ENCODE peak calls at places on chromosome 2, in seven cellular contexts. One of them, this sample, is unnamed. For H3K36me3, the result is how much of the 10 kb centered on the place peaks cover.

GRCh38 chr2:37417321-37417720 is 72.9 kb downstream of the QPCT start:
- DNase-seq in tibial nerve: no peak
- DNase-seq in CD4-positive, CD25-positive, alpha-beta regulatory T cell: no peak
- DNase-seq in small intestine: no peak
- DNase-seq in PC-3: no peak
- DNase-seq in BE2C: no peak
- DNase-seq in endodermal cell: no peak
- DNase-seq in this sample: no peak

GRCh38 chr2:207394812-207395534 is 134.8 kb upstream of the CREB1 start:
- DNase-seq in tibial nerve: no peak
- DNase-seq in CD4-positive, CD25-positive, alpha-beta regulatory T cell: peak
- DNase-seq in small intestine: no peak
- DNase-seq in PC-3: peak
- DNase-seq in BE2C: peak
- DNase-seq in endodermal cell: no peak
- DNase-seq in this sample: no peak

GRCh38 chr2:235701206-235701605 is 207.4 kb downstream of the AGAP1 start:
- DNase-seq in tibial nerve: no peak
- DNase-seq in CD4-positive, CD25-positive, alpha-beta regulatory T cell: no peak
- DNase-seq in small intestine: no peak
- DNase-seq in PC-3: no peak
- DNase-seq in BE2C: no peak
- DNase-seq in endodermal cell: no peak
- DNase-seq in this sample: no peak

GRCh38 chr2:226426292-226426736 is 373.3 kb downstream of the IRS1 start:
- DNase-seq in tibial nerve: no peak
- DNase-seq in CD4-positive, CD25-positive, alpha-beta regulatory T cell: no peak
- DNase-seq in small intestine: no peak
- DNase-seq in PC-3: peak
- DNase-seq in BE2C: no peak
- DNase-seq in endodermal cell: no peak
- DNase-seq in this sample: no peak

GRCh38 chr2:25036221-25036559 is 5.7 kb upstream of the EFR3B start:
- DNase-seq in tibial nerve: no peak
- DNase-seq in CD4-positive, CD25-positive, alpha-beta regulatory T cell: no peak
- DNase-seq in small intestine: no peak
- DNase-seq in PC-3: no peak
- DNase-seq in BE2C: peak
- DNase-seq in endodermal cell: no peak
- DNase-seq in this sample: no peak

GRCh38 chr2:239285071-239285931 is 115.5 kb downstream of the HDAC4 start:
- DNase-seq in tibial nerve: no peak
- DNase-seq in CD4-positive, CD25-positive, alpha-beta regulatory T cell: peak
- DNase-seq in small intestine: peak
- DNase-seq in PC-3: no peak
- DNase-seq in BE2C: peak
- DNase-seq in endodermal cell: no peak
- DNase-seq in this sample: no peak

GRCh38 chr2:180990794-180991193 is 10.4 kb downstream of the UBE2E3 start:
- DNase-seq in tibial nerve: no peak
- DNase-seq in CD4-positive, CD25-positive, alpha-beta regulatory T cell: no peak
- DNase-seq in small intestine: no peak
- DNase-seq in PC-3: no peak
- DNase-seq in BE2C: no peak
- DNase-seq in endodermal cell: no peak
- DNase-seq in this sample: no peak

GRCh38 chr2:8761529-8762164 is 75.8 kb downstream of the KIDINS220 start:
- DNase-seq in tibial nerve: no peak
- DNase-seq in CD4-positive, CD25-positive, alpha-beta regulatory T cell: peak
- DNase-seq in small intestine: peak
- DNase-seq in PC-3: peak
- DNase-seq in BE2C: no peak
- DNase-seq in endodermal cell: no peak
- DNase-seq in this sample: no peak

GRCh38 chr2:237012577-237013237 is 73.0 kb upstream of the COPS8 start:
- DNase-seq in tibial nerve: no peak
- DNase-seq in CD4-positive, CD25-positive, alpha-beta regulatory T cell: no peak
- DNase-seq in small intestine: peak
- DNase-seq in PC-3: no peak
- DNase-seq in BE2C: no peak
- DNase-seq in endodermal cell: no peak
- DNase-seq in this sample: no peak

GRCh38 chr2:36438454-36438977 is 82.9 kb downstream of the CRIM1 start:
- DNase-seq in tibial nerve: no peak
- DNase-seq in CD4-positive, CD25-positive, alpha-beta regulatory T cell: no peak
- DNase-seq in small intestine: no peak
- DNase-seq in PC-3: peak
- DNase-seq in BE2C: no peak
- DNase-seq in endodermal cell: no peak
- DNase-seq in this sample: no peak

GRCh38 chr2:239991689-239992314 is 33.3 kb downstream of the NDUFA10 start:
- DNase-seq in tibial nerve: peak
- DNase-seq in CD4-positive, CD25-positive, alpha-beta regulatory T cell: peak
- DNase-seq in small intestine: peak
- DNase-seq in PC-3: peak
- DNase-seq in BE2C: no peak
- DNase-seq in endodermal cell: no peak
- DNase-seq in this sample: no peak

GRCh38 chr2:85680707-85681353 is 12.8 kb upstream of the SFTPB start:
- DNase-seq in tibial nerve: no peak
- DNase-seq in CD4-positive, CD25-positive, alpha-beta regulatory T cell: peak
- DNase-seq in small intestine: no peak
- DNase-seq in PC-3: peak
- DNase-seq in BE2C: peak
- DNase-seq in endodermal cell: peak
- DNase-seq in this sample: no peak

GRCh38 chr2:208820289-208820688 is 413.7 kb downstream of the PTH2R start:
- DNase-seq in tibial nerve: no peak
- DNase-seq in CD4-positive, CD25-positive, alpha-beta regulatory T cell: no peak
- DNase-seq in small intestine: no peak
- DNase-seq in PC-3: peak
- DNase-seq in BE2C: no peak
- DNase-seq in endodermal cell: no peak
- DNase-seq in this sample: no peak

GRCh38 chr2:161063074-161063945 is 96.9 kb upstream of the TANK start:
- DNase-seq in tibial nerve: peak
- DNase-seq in CD4-positive, CD25-positive, alpha-beta regulatory T cell: peak
- DNase-seq in small intestine: peak
- DNase-seq in PC-3: peak
- DNase-seq in BE2C: peak
- DNase-seq in endodermal cell: peak
- DNase-seq in this sample: peak

GRCh38 chr2:172095146-172095904 is 7.4 kb downstream of the DLX2 start:
- DNase-seq in tibial nerve: no peak
- DNase-seq in CD4-positive, CD25-positive, alpha-beta regulatory T cell: peak
- DNase-seq in small intestine: peak
- DNase-seq in PC-3: peak
- DNase-seq in BE2C: peak
- DNase-seq in endodermal cell: peak
- DNase-seq in this sample: peak

GRCh38 chr2:69493268-69493667 is 56.0 kb upstream of the NFU1 start:
- DNase-seq in tibial nerve: no peak
- DNase-seq in CD4-positive, CD25-positive, alpha-beta regulatory T cell: no peak
- DNase-seq in small intestine: peak
- DNase-seq in PC-3: no peak
- DNase-seq in BE2C: peak
- DNase-seq in endodermal cell: no peak
- DNase-seq in this sample: no peak

GRCh38 chr2:42340045-42340937 is 20.7 kb downstream of the COX7A2L start:
- DNase-seq in tibial nerve: no peak
- DNase-seq in CD4-positive, CD25-positive, alpha-beta regulatory T cell: no peak
- DNase-seq in small intestine: no peak
- DNase-seq in PC-3: no peak
- DNase-seq in BE2C: no peak
- DNase-seq in endodermal cell: peak
- DNase-seq in this sample: no peak
- H3K36me3 ChIP-seq in tibial nerve: under half
- H3K36me3 ChIP-seq in CD4-positive, CD25-positive, alpha-beta regulatory T cell: under half
- H3K36me3 ChIP-seq in small intestine: under half
- H3K36me3 ChIP-seq in PC-3: under half
- H3K36me3 ChIP-seq in BE2C: half or more
- H3K36me3 ChIP-seq in endodermal cell: under half
- H3K36me3 ChIP-seq in this sample: under half

GRCh38 chr2:128169094-128169493 is 78.1 kb downstream of the UGGT1 start:
- DNase-seq in tibial nerve: no peak
- DNase-seq in CD4-positive, CD25-positive, alpha-beta regulatory T cell: no peak
- DNase-seq in small intestine: no peak
- DNase-seq in PC-3: no peak
- DNase-seq in BE2C: no peak
- DNase-seq in endodermal cell: no peak
- DNase-seq in this sample: no peak

GRCh38 chr2:128169933-128170709 is 79.1 kb downstream of the UGGT1 start:
- DNase-seq in tibial nerve: no peak
- DNase-seq in CD4-positive, CD25-positive, alpha-beta regulatory T cell: no peak
- DNase-seq in small intestine: no peak
- DNase-seq in PC-3: no peak
- DNase-seq in BE2C: no peak
- DNase-seq in endodermal cell: no peak
- DNase-seq in this sample: no peak

GRCh38 chr2:128166954-128167353 is 76.0 kb downstream of the UGGT1 start:
- DNase-seq in tibial nerve: no peak
- DNase-seq in CD4-positive, CD25-positive, alpha-beta regulatory T cell: no peak
- DNase-seq in small intestine: no peak
- DNase-seq in PC-3: no peak
- DNase-seq in BE2C: no peak
- DNase-seq in endodermal cell: no peak
- DNase-seq in this sample: no peak

GRCh38 chr2:128170776-128171175 is 79.8 kb downstream of the UGGT1 start:
- DNase-seq in tibial nerve: no peak
- DNase-seq in CD4-positive, CD25-positive, alpha-beta regulatory T cell: no peak
- DNase-seq in small intestine: no peak
- DNase-seq in PC-3: no peak
- DNase-seq in BE2C: no peak
- DNase-seq in endodermal cell: no peak
- DNase-seq in this sample: no peak

GRCh38 chr2:128169497-128169896 is 78.5 kb downstream of the UGGT1 start:
- DNase-seq in tibial nerve: no peak
- DNase-seq in CD4-positive, CD25-positive, alpha-beta regulatory T cell: no peak
- DNase-seq in small intestine: no peak
- DNase-seq in PC-3: no peak
- DNase-seq in BE2C: no peak
- DNase-seq in endodermal cell: no peak
- DNase-seq in this sample: no peak
- H3K36me3 ChIP-seq in tibial nerve: under half
- H3K36me3 ChIP-seq in CD4-positive, CD25-positive, alpha-beta regulatory T cell: half or more
- H3K36me3 ChIP-seq in small intestine: under half
- H3K36me3 ChIP-seq in PC-3: half or more
- H3K36me3 ChIP-seq in BE2C: under half
- H3K36me3 ChIP-seq in endodermal cell: half or more
- H3K36me3 ChIP-seq in this sample: under half

GRCh38 chr2:122062506-122062905 is 307.1 kb downstream of the TSN start:
- DNase-seq in tibial nerve: no peak
- DNase-seq in CD4-positive, CD25-positive, alpha-beta regulatory T cell: no peak
- DNase-seq in small intestine: no peak
- DNase-seq in PC-3: no peak
- DNase-seq in BE2C: no peak
- DNase-seq in endodermal cell: no peak
- DNase-seq in this sample: no peak
- H3K36me3 ChIP-seq in tibial nerve: under half
- H3K36me3 ChIP-seq in CD4-positive, CD25-positive, alpha-beta regulatory T cell: under half
- H3K36me3 ChIP-seq in small intestine: under half
- H3K36me3 ChIP-seq in PC-3: under half
- H3K36me3 ChIP-seq in BE2C: under half
- H3K36me3 ChIP-seq in endodermal cell: under half
- H3K36me3 ChIP-seq in this sample: under half

GRCh38 chr2:166773268-166773949 is 114.9 kb upstream of the XIRP2 start:
- DNase-seq in tibial nerve: no peak
- DNase-seq in CD4-positive, CD25-positive, alpha-beta regulatory T cell: no peak
- DNase-seq in small intestine: no peak
- DNase-seq in PC-3: no peak
- DNase-seq in BE2C: no peak
- DNase-seq in endodermal cell: no peak
- DNase-seq in this sample: no peak
- H3K36me3 ChIP-seq in tibial nerve: under half
- H3K36me3 ChIP-seq in CD4-positive, CD25-positive, alpha-beta regulatory T cell: under half
- H3K36me3 ChIP-seq in small intestine: under half
- H3K36me3 ChIP-seq in PC-3: under half
- H3K36me3 ChIP-seq in BE2C: under half
- H3K36me3 ChIP-seq in endodermal cell: under half
- H3K36me3 ChIP-seq in this sample: under half

GRCh38 chr2:101843471-101843870 is 146.0 kb downstream of the MAP4K4 start:
- DNase-seq in tibial nerve: no peak
- DNase-seq in CD4-positive, CD25-positive, alpha-beta regulatory T cell: no peak
- DNase-seq in small intestine: no peak
- DNase-seq in PC-3: no peak
- DNase-seq in BE2C: no peak
- DNase-seq in endodermal cell: no peak
- DNase-seq in this sample: no peak
- H3K36me3 ChIP-seq in tibial nerve: under half
- H3K36me3 ChIP-seq in CD4-positive, CD25-positive, alpha-beta regulatory T cell: half or more
- H3K36me3 ChIP-seq in small intestine: under half
- H3K36me3 ChIP-seq in PC-3: half or more
- H3K36me3 ChIP-seq in BE2C: under half
- H3K36me3 ChIP-seq in endodermal cell: half or more
- H3K36me3 ChIP-seq in this sample: half or more

GRCh38 chr2:73250872-73251846 is 17.1 kb downstream of the CCT7 start:
- DNase-seq in tibial nerve: no peak
- DNase-seq in CD4-positive, CD25-positive, alpha-beta regulatory T cell: no peak
- DNase-seq in small intestine: no peak
- DNase-seq in PC-3: no peak
- DNase-seq in BE2C: no peak
- DNase-seq in endodermal cell: peak
- DNase-seq in this sample: no peak
- H3K36me3 ChIP-seq in tibial nerve: under half
- H3K36me3 ChIP-seq in CD4-positive, CD25-positive, alpha-beta regulatory T cell: half or more
- H3K36me3 ChIP-seq in small intestine: under half
- H3K36me3 ChIP-seq in PC-3: half or more
- H3K36me3 ChIP-seq in BE2C: half or more
- H3K36me3 ChIP-seq in endodermal cell: half or more
- H3K36me3 ChIP-seq in this sample: half or more

DNA sequence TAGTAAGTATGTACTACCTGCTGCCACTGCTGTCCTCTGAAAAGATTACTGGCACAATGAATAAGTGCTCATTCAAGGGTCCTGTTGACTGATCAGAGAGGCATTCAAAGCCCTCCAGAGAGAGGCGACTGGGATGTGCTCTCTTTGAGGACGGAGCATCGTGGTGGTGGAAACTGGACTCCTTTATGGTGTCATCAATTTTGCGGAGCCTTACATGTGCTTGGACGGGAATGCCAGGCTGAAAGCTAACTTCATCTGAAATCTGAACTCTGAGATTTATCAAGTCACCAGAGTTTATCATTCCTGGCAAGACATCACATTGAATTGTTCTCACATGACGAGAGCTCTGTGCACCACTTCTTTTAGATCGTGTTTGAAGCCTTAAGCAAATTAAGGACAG is 138.2 kb downstream of the NCK2 start:
- DNase-seq in tibial nerve: no peak
- DNase-seq in CD4-positive, CD25-positive, alpha-beta regulatory T cell: no peak
- DNase-seq in small intestine: no peak
- DNase-seq in PC-3: no peak
- DNase-seq in BE2C: no peak
- DNase-seq in endodermal cell: no peak
- DNase-seq in this sample: no peak
- H3K36me3 ChIP-seq in tibial nerve: under half
- H3K36me3 ChIP-seq in CD4-positive, CD25-positive, alpha-beta regulatory T cell: half or more
- H3K36me3 ChIP-seq in small intestine: under half
- H3K36me3 ChIP-seq in PC-3: under half
- H3K36me3 ChIP-seq in BE2C: under half
- H3K36me3 ChIP-seq in endodermal cell: under half
- H3K36me3 ChIP-seq in this sample: under half

DNA sequence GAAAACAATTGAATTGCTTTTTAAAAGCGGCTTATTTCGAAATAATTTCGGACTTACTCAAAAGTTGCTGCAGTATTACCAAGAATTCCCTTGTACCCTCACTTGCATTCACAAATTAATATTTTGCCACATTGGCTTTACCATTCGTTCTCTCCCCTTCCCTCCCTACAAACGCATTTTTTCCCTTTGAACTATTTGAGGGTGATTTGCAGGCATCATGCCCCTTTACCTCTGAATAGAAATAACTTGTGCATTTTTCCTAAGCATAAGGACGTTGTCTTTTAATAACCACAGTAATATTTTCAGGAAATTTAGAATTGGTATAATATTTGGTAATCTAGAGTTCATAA is 613 bp downstream of the CCDC138 start:
- DNase-seq in tibial nerve: no peak
- DNase-seq in CD4-positive, CD25-positive, alpha-beta regulatory T cell: no peak
- DNase-seq in small intestine: no peak
- DNase-seq in PC-3: no peak
- DNase-seq in BE2C: no peak
- DNase-seq in endodermal cell: no peak
- DNase-seq in this sample: no peak
- H3K36me3 ChIP-seq in tibial nerve: under half
- H3K36me3 ChIP-seq in CD4-positive, CD25-positive, alpha-beta regulatory T cell: under half
- H3K36me3 ChIP-seq in small intestine: under half
- H3K36me3 ChIP-seq in PC-3: under half
- H3K36me3 ChIP-seq in BE2C: under half
- H3K36me3 ChIP-seq in endodermal cell: half or more
- H3K36me3 ChIP-seq in this sample: under half

This sample was measured in CD8-positive, alpha-beta T cell.